ENCODE peak calls at places on chromosome 4, in nine cellular contexts. F, J, P, O, Q, D, L, A and S are unnamed samples.

GRCh38 chr4:1239141-1239948 is 9.6 kb downstream of the CTBP1 start:
- DNase-seq in L (peak; percentile 2), Q (no peak), F (no peak), P (peak; percentile 13), J (no peak), D (no peak), O (no peak), A (no peak), S (peak; percentile 29)

GRCh38 chr4:166501941-166502382 is 628.9 kb downstream of the TLL1 start:
- DNase-seq in D (no peak), F (peak; percentile 8), P (no peak), O (peak; percentile 40), Q (no peak), L (peak; percentile 90), J (no peak), A (no peak), S (no peak)

GRCh38 chr4:41413670-41414069 is 124.3 kb upstream of the LIMCH1 start:
- DNase-seq in O (no peak), P (no peak), J (no peak), F (peak; percentile 58), A (no peak), L (no peak), Q (no peak), D (no peak), S (no peak)

GRCh38 chr4:22434895-22435294 is 81.0 kb downstream of the ADGRA3 start:
- DNase-seq in O (peak; percentile 59), F (peak; percentile 68), D (no peak), J (no peak), A (no peak), L (peak; percentile 83), Q (peak; percentile 35), P (no peak), S (no peak)

GRCh38 chr4:81335221-81335912 is 120.3 kb upstream of the PRKG2 start:
- DNase-seq in A (no peak), O (no peak), Q (no peak), P (no peak), F (no peak), J (no peak), D (no peak), L (no peak), S (no peak)

GRCh38 chr4:69875986-69876542 is 16.1 kb upstream of the SULT1E1 start:
- DNase-seq in L (no peak), P (no peak), D (no peak), J (no peak), A (no peak), O (peak; percentile 52), F (no peak), Q (no peak), S (no peak)

GRCh38 chr4:18366762-18367358 is 345.3 kb upstream of the LCORL start:
- DNase-seq in P (no peak), F (peak; percentile 59), A (no peak), D (peak; percentile 8), J (no peak), L (peak; percentile 43), Q (no peak), O (peak; percentile 24), S (no peak)

GRCh38 chr4:57425610-57426009 is 315.4 kb upstream of the IGFBP7 start:
- DNase-seq in L (no peak), A (no peak), Q (no peak), O (no peak), D (no peak), P (no peak), J (no peak), F (no peak), S (no peak)

GRCh38 chr4:139146926-139147547 is 30.0 kb downstream of the ELF2 start:
- DNase-seq in J (no peak), A (no peak), O (no peak), P (no peak), L (no peak), F (no peak), Q (no peak), D (no peak), S (no peak)

GRCh38 chr4:53431052-53431451 is 53.6 kb downstream of the FIP1L1 start:
- DNase-seq in A (no peak), J (no peak), D (peak; percentile 1), O (no peak), Q (no peak), P (no peak), F (no peak), L (no peak), S (no peak)

GRCh38 chr4:156672924-156673323 is 298.7 kb downstream of the PDGFC start:
- DNase-seq in J (no peak), F (no peak), P (no peak), D (no peak), A (no peak), L (no peak), O (no peak), Q (no peak), S (no peak)

GRCh38 chr4:113604955-113605354 is 156.6 kb downstream of the CAMK2D start:
- DNase-seq in J (no peak), P (no peak), F (no peak), A (no peak), D (no peak), Q (no peak), O (no peak), L (no peak), S (no peak)

GRCh38 chr4:145333786-145334185 is 147.9 kb upstream of the SMAD1 start:
- DNase-seq in F (no peak), Q (no peak), D (no peak), L (no peak), A (no peak), J (no peak), O (no peak), P (no peak), S (no peak)

GRCh38 chr4:75708218-75708691 is 16.1 kb upstream of the USO1 start:
- DNase-seq in J (no peak), O (peak; percentile 43), P (no peak), Q (no peak), L (peak; percentile 69), D (peak; percentile 49), F (no peak), A (no peak), S (no peak)

GRCh38 chr4:98421106-98421505 is 159.9 kb downstream of the RAP1GDS1 start:
- DNase-seq in Q (no peak), O (no peak), A (no peak), J (no peak), D (no peak), P (no peak), L (no peak), F (peak; percentile 38), S (no peak)

DNA sequence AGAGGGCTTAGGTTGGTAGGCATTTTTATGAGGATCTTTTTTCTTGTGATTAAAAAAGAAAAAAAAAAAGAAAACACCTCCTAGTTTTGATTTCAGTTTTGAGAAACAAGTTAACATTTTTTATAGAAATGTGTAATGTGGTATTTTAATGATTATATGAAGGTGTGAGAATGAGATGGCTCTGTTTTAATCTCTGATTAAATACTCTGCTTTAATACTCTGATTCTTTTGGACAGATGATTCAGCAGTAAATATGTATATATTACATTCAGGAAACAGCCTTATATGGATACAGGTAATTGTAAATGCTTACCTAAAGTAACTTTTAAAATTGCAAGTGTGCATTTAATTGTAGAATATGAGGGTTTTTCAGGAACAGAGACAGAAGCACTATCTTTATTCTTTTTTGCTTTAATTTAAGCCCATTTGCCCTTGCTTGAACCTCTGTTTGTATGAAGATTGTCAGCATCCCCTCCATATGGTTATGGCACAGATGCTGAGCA is 101.1 kb upstream of the TLR2 start:
- DNase-seq in F (no peak), L (no peak), Q (no peak), D (no peak), P (no peak), O (no peak), J (no peak), A (no peak), S (no peak)
- H3K4me1 ChIP-seq in F (no peaks in the 10 kb centered on the region), L (no peaks in the 10 kb centered on the region), Q (no peaks in the 10 kb centered on the region), D (no peaks in the 10 kb centered on the region), P (no peaks in the 10 kb centered on the region), O (no peaks in the 10 kb centered on the region), J (no peaks in the 10 kb centered on the region), A (no peaks in the 10 kb centered on the region), S (no peaks in the 10 kb centered on the region)

DNA sequence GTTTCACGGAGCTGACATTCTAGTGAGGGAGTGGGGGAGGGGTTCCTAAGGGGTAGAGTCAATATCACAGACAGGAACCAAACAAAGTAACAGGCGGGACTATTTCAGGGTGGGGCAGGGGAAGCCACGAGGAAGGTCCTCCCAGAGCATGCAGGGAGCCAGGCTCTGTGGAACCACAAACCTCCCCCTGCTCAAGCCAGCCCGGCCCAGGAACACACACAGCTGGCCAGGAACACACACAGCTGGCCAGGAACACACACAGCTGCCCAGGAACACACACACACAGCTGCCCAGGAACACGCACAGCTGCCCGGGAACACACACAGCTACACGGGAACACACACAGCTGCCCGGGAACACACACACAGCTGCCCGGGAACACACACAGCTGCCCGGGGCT is 24.8 kb downstream of the EVC2 start:
- DNase-seq in D (no peak), F (peak; percentile 25), A (no peak), L (no peak), J (no peak), O (no peak), Q (no peak), P (no peak), S (no peak)
- H3K36me3 ChIP-seq in D (no peaks in the 10 kb centered on the region), F (peaks cover 14% of the 10 kb centered on the region), A (peaks cover 34% of the 10 kb centered on the region), L (peaks cover 5% of the 10 kb centered on the region), J (no peaks in the 10 kb centered on the region), O (no peaks in the 10 kb centered on the region), Q (peaks cover 18% of the 10 kb centered on the region), P (no peaks in the 10 kb centered on the region), S (peaks cover 42% of the 10 kb centered on the region)

GRCh38 chr4:158018090-158018808 is 154.6 kb downstream of the GASK1B start:
- DNase-seq in A (no peak), L (no peak), P (no peak), O (no peak), Q (no peak), D (no peak), F (no peak), J (no peak), S (no peak)
- H3K27ac ChIP-seq in A (no peak overlapping the region), L (no peak overlapping the region), P (no peak overlapping the region), O (no peak overlapping the region), Q (no peak overlapping the region), D (no peak overlapping the region), F (no peak overlapping the region), J (no peak overlapping the region), S (no peak overlapping the region)

DNA sequence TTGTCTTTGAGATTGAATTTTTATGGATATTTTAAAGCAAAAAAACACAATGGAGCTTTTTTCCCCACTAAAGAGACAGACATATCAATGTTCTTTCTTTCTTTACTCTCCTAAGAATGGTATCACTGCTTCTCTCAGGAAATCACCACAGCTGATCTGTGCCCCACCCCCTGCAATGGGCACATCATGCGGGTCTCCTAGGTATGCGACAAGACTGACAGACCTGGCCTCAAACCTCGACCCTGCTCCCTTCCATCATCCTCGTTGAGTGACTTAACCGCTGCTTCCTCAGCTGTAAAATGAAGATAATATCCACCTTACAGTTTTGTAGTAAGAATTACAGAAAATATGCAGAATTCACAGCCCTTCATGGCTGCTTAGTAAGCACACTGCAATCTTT is 58.3 kb downstream of the LEF1 start:
- DNase-seq in A (no peak), Q (no peak), O (no peak), J (no peak), F (no peak), L (no peak), P (no peak), D (no peak), S (no peak)
- H3K4me1 ChIP-seq in A (no peaks in the 10 kb centered on the region), Q (no peaks in the 10 kb centered on the region), O (no peaks in the 10 kb centered on the region), J (no peaks in the 10 kb centered on the region), F (no peaks in the 10 kb centered on the region), L (peaks cover 45% of the 10 kb centered on the region), P (no peaks in the 10 kb centered on the region), D (peaks cover 100% of the 10 kb centered on the region), S (no peaks in the 10 kb centered on the region)

GRCh38 chr4:84684361-84684760 is 101.4 kb downstream of the CDS1 start:
- DNase-seq in A (no peak), J (no peak), P (no peak), D (no peak), Q (no peak), F (no peak), O (no peak), L (no peak), S (no peak)
- H3K36me3 ChIP-seq in A (peaks cover 85% of the 10 kb centered on the region), J (peaks cover 6% of the 10 kb centered on the region), P (peaks cover 9% of the 10 kb centered on the region), D (no peaks in the 10 kb centered on the region), Q (peaks cover 16% of the 10 kb centered on the region), F (peaks cover 4% of the 10 kb centered on the region), O (peaks cover 6% of the 10 kb centered on the region), L (peaks cover 13% of the 10 kb centered on the region), S (peaks cover 100% of the 10 kb centered on the region)